ENCODE peak calls at places on chromosomes 6 and 20, in nine cellular contexts. Z, V, R, B, O, N, T, I and J are unnamed samples.

GRCh38 chr6:94636780-94637385 is 940.5 kb upstream of the MANEA start:
- DNase-seq in Z (no peak), V (peak), R (no peak), B (no peak), O (peak), N (no peak), T (no peak), I (no peak), J (peak)

GRCh38 chr20:48202774-48203173 is 417.5 kb upstream of the SULF2 start:
- DNase-seq in Z (no peak), V (no peak), R (no peak), B (no peak), O (no peak), N (no peak), T (no peak), I (no peak), J (no peak)

GRCh38 chr20:9025643-9026042 is 43.2 kb upstream of the PLCB4 start:
- DNase-seq in Z (no peak), V (no peak), R (no peak), B (peak), O (peak), N (peak), T (no peak), I (no peak), J (no peak)

GRCh38 chr20:56788041-56788670 is 159.1 kb downstream of the TFAP2C start:
- DNase-seq in Z (peak), V (no peak), R (peak), B (peak), O (peak), N (peak), T (no peak), I (no peak), J (no peak)

GRCh38 chr6:154572592-154572991 is 62.1 kb upstream of the CNKSR3 start:
- DNase-seq in Z (no peak), V (no peak), R (no peak), B (no peak), O (no peak), N (no peak), T (no peak), I (no peak), J (no peak)

GRCh38 chr6:55925292-55925691 is 49.9 kb upstream of the BMP5 start:
- DNase-seq in Z (no peak), V (no peak), R (peak), B (peak), O (peak), N (peak), T (no peak), I (no peak), J (no peak)

GRCh38 chr6:28922841-28923317 is 906 bp downstream of the TRIM27 start:
- DNase-seq in Z (no peak), V (peak), R (no peak), B (peak), O (no peak), N (peak), T (peak), I (peak), J (peak)

GRCh38 chr20:4076671-4077070 is 61.3 kb upstream of the RNF24 start:
- DNase-seq in Z (peak), V (no peak), R (no peak), B (peak), O (peak), N (peak), T (no peak), I (no peak), J (no peak)

GRCh38 chr20:53081916-53082863 is 110.0 kb downstream of the TSHZ2 start:
- DNase-seq in Z (no peak), V (no peak), R (no peak), B (no peak), O (no peak), N (no peak), T (no peak), I (no peak), J (no peak)